ENCODE peak calls at places on chromosomes 11 and 22, in four cellular contexts. B, U, Q and W are unnamed samples.

GRCh38 chr11:107397357-107397756 is 60.3 kb downstream of the CWF19L2 start:
- DNase-seq in B (no peak), U (no peak), Q (no peak), W (no peak)

GRCh38 chr22:44380716-44381500 is 68.2 kb upstream of the SHISAL1 start:
- DNase-seq in B (peak), U (no peak), Q (peak), W (no peak)

GRCh38 chr11:117296881-117297280 is 5.7 kb downstream of the BACE1-AS start:
- DNase-seq in B (no peak), U (no peak), Q (no peak), W (no peak)

GRCh38 chr11:94151903-94152677 is 23.4 kb downstream of the PANX1 start:
- DNase-seq in B (peak), U (no peak), Q (peak), W (no peak)

GRCh38 chr11:124753207-124753606 is 1.2 kb upstream of the VSIG2 start:
- DNase-seq in B (no peak), U (no peak), Q (no peak), W (no peak)

GRCh38 chr22:20438678-20439492 is 1.3 kb upstream of the SCARF2 start:
- DNase-seq in B (peak), U (no peak), Q (no peak), W (no peak)

GRCh38 chr11:78168539-78169477 is 19.6 kb downstream of the KCTD21 start:
- DNase-seq in B (peak), U (no peak), Q (peak), W (peak)

GRCh38 chr22:43449205-43449830 is 37.5 kb downstream of the MPPED1 start:
- DNase-seq in B (no peak), U (no peak), Q (no peak), W (no peak)

GRCh38 chr11:28833670-28834069 is 725.5 kb downstream of the METTL15 start:
- DNase-seq in B (no peak), U (no peak), Q (no peak), W (no peak)

GRCh38 chr22:26797910-26798309 is 140.5 kb downstream of the MIAT start:
- DNase-seq in B (no peak), U (peak), Q (no peak), W (no peak)

GRCh38 chr11:60797846-60798630 is 12.9 kb downstream of the MS4A10 start:
- DNase-seq in B (no peak), U (no peak), Q (no peak), W (no peak)

GRCh38 chr11:57320719-57321387 is 3.9 kb downstream of the TNKS1BP1 start:
- DNase-seq in B (no peak), U (no peak), Q (peak), W (no peak)

GRCh38 chr11:2777871-2778629 is 78.3 kb upstream of the KCNQ1OT1 start:
- DNase-seq in B (peak), U (no peak), Q (peak), W (no peak)

GRCh38 chr11:95451682-95452081 is 220.7 kb upstream of the SESN3 start:
- DNase-seq in B (no peak), U (no peak), Q (no peak), W (no peak)

GRCh38 chr11:104625246-104625645 is 273.0 kb downstream of the CASP12 start:
- DNase-seq in B (no peak), U (no peak), Q (no peak), W (no peak)

GRCh38 chr11:76666408-76666807 is 4.1 kb downstream of the LRRC32 start:
- DNase-seq in B (peak), U (peak), Q (peak), W (no peak)

GRCh38 chr22:45673482-45674175 is 2.0 kb downstream of the ATXN10 start:
- DNase-seq in B (no peak), U (no peak), Q (no peak), W (no peak)

GRCh38 chr11:84316866-84317560 is 1030.8 kb upstream of the CCDC90B start:
- DNase-seq in B (no peak), U (no peak), Q (no peak), W (no peak)

GRCh38 chr22:28341001-28341400 is 338.6 kb downstream of the TTC28 start:
- DNase-seq in B (no peak), U (no peak), Q (no peak), W (no peak)

GRCh38 chr11:4191031-4191571 is 96.5 kb downstream of the RRM1 start:
- DNase-seq in B (peak), U (no peak), Q (no peak), W (no peak)

GRCh38 chr22:41411021-41411851 is 29.5 kb downstream of the TEF start:
- DNase-seq in B (no peak), U (no peak), Q (peak), W (no peak)

GRCh38 chr22:36461665-36462474 is 19.6 kb downstream of the TXN2 start:
- DNase-seq in B (peak), U (no peak), Q (peak), W (no peak)

GRCh38 chr11:45285931-45286632 is at the start of gene SYT13:
- DNase-seq in B (peak), U (no peak), Q (peak), W (no peak)

GRCh38 chr22:24990344-24990905 is 37.9 kb downstream of the KIAA1671 start:
- DNase-seq in B (no peak), U (no peak), Q (no peak), W (no peak)

GRCh38 chr11:108734956-108735559 is 70.2 kb downstream of the DDX10 start:
- DNase-seq in B (no peak), U (peak), Q (no peak), W (no peak)

GRCh38 chr11:93236741-93237675 is 39.2 kb upstream of the SLC36A4 start:
- DNase-seq in B (no peak), U (peak), Q (peak), W (peak)

GRCh38 chr11:91133361-91133760 is 910.5 kb upstream of the CHORDC1 start:
- DNase-seq in B (no peak), U (no peak), Q (no peak), W (no peak)

GRCh38 chr11:91141655-91142054 is 918.8 kb upstream of the CHORDC1 start:
- DNase-seq in B (no peak), U (no peak), Q (no peak), W (no peak)

GRCh38 chr11:91136631-91137030 is 913.8 kb upstream of the CHORDC1 start:
- DNase-seq in B (no peak), U (no peak), Q (no peak), W (no peak)
- H3K4me3 ChIP-seq in B (no peak), U (no peak), Q (no peak), W (no peak)

GRCh38 chr11:66676279-66676919 is 1.3 kb downstream of the RBM4B start:
- DNase-seq in B (no peak), U (no peak), Q (no peak), W (no peak)
- H3K4me3 ChIP-seq in B (peak), U (no peak), Q (no peak), W (peak)

GRCh38 chr11:68038718-68039525 is at the start of gene TCIRG1:
- DNase-seq in B (peak), U (peak), Q (peak), W (peak)

GRCh38 chr11:68038226-68038717 is 553 bp upstream of the TCIRG1 start:
- DNase-seq in B (peak), U (no peak), Q (peak), W (no peak)

GRCh38 chr11:68040121-68040956 is 1.5 kb downstream of the TCIRG1 start:
- DNase-seq in B (peak), U (peak), Q (peak), W (no peak)

GRCh38 chr11:68040957-68041591 is 2.2 kb downstream of the TCIRG1 start:
- DNase-seq in B (no peak), U (no peak), Q (peak), W (no peak)

DNA sequence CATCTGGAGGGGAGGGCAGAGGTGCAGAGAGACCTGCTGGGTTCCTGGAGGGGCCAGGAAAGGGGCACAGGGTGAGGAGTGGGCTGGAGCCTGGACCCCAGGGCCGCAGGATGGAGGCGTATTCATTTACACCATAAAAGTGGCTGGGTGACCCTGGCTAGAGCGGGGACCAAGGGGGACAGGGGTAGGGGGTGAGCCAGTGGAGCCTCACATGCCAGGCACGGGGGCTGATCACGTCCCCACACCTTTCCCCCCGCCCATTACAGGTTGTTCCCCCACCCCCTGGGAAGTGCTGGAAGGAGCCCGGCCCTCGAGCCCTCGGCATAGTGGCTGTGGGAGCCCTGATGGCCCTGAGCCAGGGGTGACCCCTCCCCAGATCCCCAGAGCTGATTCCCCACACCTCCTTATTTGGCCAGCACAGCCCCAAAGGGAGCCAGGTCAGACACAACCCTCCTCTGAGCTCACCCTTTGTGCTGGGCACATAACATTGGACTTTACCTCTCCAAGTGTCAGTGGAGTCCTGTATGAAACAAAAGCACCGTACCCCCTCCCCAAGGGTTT is 781 bp downstream of the TCIRG1 start:
- DNase-seq in B (peak), U (no peak), Q (peak), W (no peak)
- H3K4me3 ChIP-seq in B (peak), U (peak), Q (peak), W (peak)

DNA sequence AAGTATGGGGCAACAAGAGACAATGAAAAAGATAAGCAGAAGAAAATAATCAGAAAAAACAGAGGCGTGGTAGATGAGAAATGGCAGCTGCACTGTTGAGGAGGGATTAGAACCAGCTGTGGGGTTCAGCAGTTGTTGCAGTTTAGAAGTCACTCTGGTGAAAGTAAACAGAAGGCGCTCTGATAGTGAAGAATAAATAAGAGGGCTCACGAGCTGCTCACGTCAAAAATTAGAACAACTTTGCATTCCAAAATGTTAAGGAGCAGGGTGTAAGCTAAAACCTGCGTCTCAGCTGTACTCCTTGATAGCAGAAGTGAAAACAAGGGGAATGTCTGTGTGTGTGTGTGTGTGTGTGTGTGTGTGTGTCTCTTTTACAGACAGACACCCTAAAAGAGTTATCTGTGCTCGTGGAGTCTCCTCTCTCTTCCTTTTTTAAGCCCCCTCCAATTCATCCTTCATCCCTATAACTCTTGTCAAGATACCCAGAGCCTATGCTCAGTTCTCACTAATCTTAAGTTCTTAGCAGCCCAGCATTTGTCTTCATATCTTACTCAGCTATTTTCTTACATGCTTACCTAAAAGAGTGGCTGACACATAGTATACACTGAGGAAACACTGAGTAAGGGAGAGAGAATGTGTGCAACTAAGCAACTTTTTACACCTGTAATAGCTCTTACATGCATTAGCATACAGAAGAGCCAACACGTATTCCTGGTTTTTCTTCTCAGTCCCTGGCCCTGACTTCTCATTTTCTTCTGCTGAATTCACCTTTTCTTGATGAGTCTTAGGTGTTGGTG is 8.9 kb downstream of the TTC17 start:
- DNase-seq in B (no peak), U (peak), Q (no peak), W (no peak)
- H3K4me3 ChIP-seq in B (no peak), U (no peak), Q (no peak), W (no peak)